ENCODE peak calls at places on chromosomes 5 and 9, in eight cellular contexts. C is adrenal gland, W is endothelial cell, A is tibial nerve, P is uterus, O is tibial artery, V is HepG2, Q is H9. J is an unnamed sample.

GRCh38 chr9:32378496-32378895 is 5.9 kb upstream of the ACO1 start:
- DNase-seq in O (no peak), W (peak; percentile 50), V (peak; percentile 76), P (peak; percentile 24), Q (peak; percentile 52), A (no peak), C (peak; percentile 67), J (no peak)

GRCh38 chr5:5492087-5492933 is 69.8 kb downstream of the ICE1 start:
- DNase-seq in W (peak; percentile 41), V (peak; percentile 54), O (no peak), C (no peak), Q (peak; percentile 50), P (no peak), A (no peak), J (peak; percentile 20)

GRCh38 chr5:22249209-22249608 is 603.9 kb downstream of the CDH12 start:
- DNase-seq in W (no peak), A (no peak), V (no peak), P (no peak), Q (no peak), C (no peak), O (no peak), J (no peak)

GRCh38 chr9:26508897-26509296 is 383.7 kb downstream of the CAAP1 start:
- DNase-seq in V (no peak), O (no peak), Q (no peak), C (no peak), A (no peak), W (no peak), P (no peak), J (no peak)

GRCh38 chr9:27422435-27422834 is 101.7 kb upstream of the IFNK start:
- DNase-seq in P (no peak), A (no peak), Q (no peak), C (no peak), O (no peak), V (no peak), W (no peak), J (no peak)

GRCh38 chr9:115591584-115591984 is 473.6 kb upstream of the TNC start:
- DNase-seq in P (peak; percentile 82), A (peak; percentile 18), O (peak; percentile 76), Q (peak; percentile 80), W (no peak), V (peak; percentile 74), C (peak; percentile 72), J (peak; percentile 22)

GRCh38 chr5:75677607-75678006 is 39.6 kb downstream of the POC5 start:
- DNase-seq in P (no peak), A (no peak), V (no peak), Q (no peak), O (no peak), C (no peak), W (no peak), J (no peak)

GRCh38 chr9:132588501-132589147 is 6.2 kb downstream of the BARHL1 start:
- DNase-seq in A (no peak), P (no peak), O (no peak), Q (no peak), V (no peak), C (no peak), W (no peak), J (no peak)

GRCh38 chr5:41128291-41128690 is 57.1 kb upstream of the MROH2B start:
- DNase-seq in O (no peak), V (no peak), Q (no peak), W (no peak), P (no peak), A (no peak), C (no peak), J (no peak)

GRCh38 chr5:55920784-55921183 is 69.6 kb downstream of the IL31RA start:
- DNase-seq in V (no peak), Q (no peak), W (no peak), O (peak; percentile 40), P (no peak), A (no peak), C (no peak), J (no peak)

DNA sequence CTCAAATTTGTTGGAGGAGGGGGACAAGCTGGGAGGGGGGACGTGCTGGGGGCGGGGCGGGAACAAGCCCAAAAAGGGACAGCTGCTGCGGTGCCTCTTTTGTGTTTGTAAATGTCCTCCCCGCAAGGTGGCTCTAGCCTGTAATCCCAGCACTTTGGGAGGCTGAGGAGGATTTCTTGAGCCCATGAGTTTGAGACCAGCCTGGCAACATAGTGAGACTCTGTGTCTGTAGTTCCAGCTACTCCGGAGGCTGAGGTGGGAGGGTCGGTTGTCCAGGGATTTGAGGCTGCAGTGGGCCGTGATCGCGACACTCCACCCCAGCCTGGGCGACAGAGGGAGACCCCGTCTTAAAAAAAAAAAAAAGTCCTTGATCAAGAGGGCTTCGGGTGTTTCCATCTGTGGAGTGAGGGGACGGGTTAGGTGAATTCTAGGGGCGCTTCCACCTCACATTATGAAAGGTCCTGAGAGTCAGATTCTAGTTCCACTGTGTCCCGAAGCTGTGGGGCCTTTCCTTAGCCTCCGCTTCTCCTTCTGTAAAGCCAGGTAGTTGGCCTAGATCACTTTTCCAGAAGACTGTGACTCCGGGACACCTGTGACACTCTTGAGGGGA is 779 bp upstream of the CTNNA1 start:
- DNase-seq in O (peak; percentile 66), C (no peak), V (peak; percentile 39), P (peak; percentile 37), A (no peak), W (peak; percentile 19), Q (peak; percentile 72), J (no peak)
- TF ChIP-seq CTCF in O (no peak), C (no peak), V (peak; percentile 61), P (peak; percentile 5), A (no peak), W (no peak), Q (peak; percentile 48), J (no peak)

GRCh38 chr9:19408693-19409405 is at the start of gene ACER2:
- DNase-seq in A (peak; percentile 93), V (peak; percentile 83), O (peak; percentile 98), Q (peak; percentile 97), W (peak; percentile 97), C (peak; percentile 97), P (peak; percentile 92), J (peak; percentile 98)
- TF ChIP-seq CTCF in A (no peak), V (peak; percentile 48), O (peak; percentile 4), Q (peak; percentile 16), W (no peak), C (no peak), P (no peak), J (peak; percentile 33)

DNA sequence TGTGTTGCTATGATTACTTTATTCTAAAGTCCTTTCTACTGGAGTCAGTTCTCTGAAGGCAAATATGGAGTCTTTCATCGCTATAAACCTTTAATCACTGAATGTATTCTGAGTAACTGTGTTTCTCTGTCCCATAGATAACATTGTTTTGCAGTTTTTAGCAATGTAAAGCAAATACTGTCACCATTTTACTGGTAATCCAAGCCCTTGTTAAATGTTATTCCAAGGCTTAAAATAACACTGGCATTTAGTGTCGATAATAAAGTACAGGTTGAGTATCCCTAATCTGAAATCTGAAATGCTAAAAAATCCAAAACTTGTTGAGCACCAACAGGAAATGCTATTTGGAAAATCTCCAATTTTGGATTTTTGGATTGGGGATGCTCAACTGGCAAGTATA is 24.6 kb downstream of the CCNH start:
- DNase-seq in V (no peak), A (no peak), O (no peak), P (no peak), W (no peak), Q (no peak), C (no peak), J (no peak)
- TF ChIP-seq CTCF in V (no peak), A (no peak), O (no peak), P (no peak), W (no peak), Q (no peak), C (no peak), J (no peak)

GRCh38 chr9:1879501-1879900 is 135.6 kb upstream of the SMARCA2 start:
- DNase-seq in C (no peak), Q (no peak), O (no peak), A (no peak), P (no peak), V (no peak), W (no peak), J (no peak)

GRCh38 chr9:1881708-1882351 is 133.3 kb upstream of the SMARCA2 start:
- DNase-seq in A (no peak), V (no peak), Q (no peak), W (no peak), C (no peak), O (no peak), P (no peak), J (no peak)

GRCh38 chr9:1878817-1879216 is 136.3 kb upstream of the SMARCA2 start:
- DNase-seq in V (no peak), A (no peak), O (no peak), P (no peak), Q (no peak), W (no peak), C (no peak), J (no peak)

GRCh38 chr9:1880038-1880565 is 135.0 kb upstream of the SMARCA2 start:
- DNase-seq in V (no peak), Q (no peak), A (no peak), W (no peak), O (no peak), C (no peak), P (no peak), J (no peak)

GRCh38 chr9:1883004-1883403 is 132.1 kb upstream of the SMARCA2 start:
- DNase-seq in W (no peak), A (no peak), C (no peak), V (no peak), O (no peak), P (no peak), Q (no peak), J (no peak)
- TF ChIP-seq CTCF in W (no peak), A (no peak), C (no peak), V (no peak), O (no peak), P (no peak), Q (no peak), J (no peak)

GRCh38 chr9:98484218-98484617 is 224.5 kb downstream of the GABBR2 start:
- DNase-seq in P (no peak), C (peak; percentile 33), V (no peak), O (no peak), Q (no peak), A (no peak), W (no peak), J (no peak)
- TF ChIP-seq CTCF in P (no peak), C (no peak), V (no peak), O (no peak), Q (no peak), A (no peak), W (no peak), J (no peak)

GRCh38 chr9:136925414-136926153 is 19.0 kb downstream of the FBXW5 start:
- DNase-seq in V (no peak), W (no peak), P (no peak), O (peak; percentile 83), C (no peak), Q (peak; percentile 32), A (no peak), J (no peak)

GRCh38 chr9:136927343-136928261 is 16.9 kb downstream of the FBXW5 start:
- DNase-seq in Q (peak; percentile 17), W (no peak), O (no peak), P (no peak), V (no peak), C (no peak), A (no peak), J (no peak)

GRCh38 chr9:136926749-136927148 is 17.8 kb downstream of the FBXW5 start:
- DNase-seq in W (no peak), A (no peak), V (no peak), P (no peak), Q (peak; percentile 18), O (no peak), C (no peak), J (no peak)

GRCh38 chr9:136923881-136924280 is 20.7 kb downstream of the FBXW5 start:
- DNase-seq in C (no peak), W (no peak), P (no peak), V (no peak), O (peak; percentile 64), A (no peak), Q (peak; percentile 19), J (no peak)

GRCh38 chr9:136926154-136926704 is 18.3 kb downstream of the FBXW5 start:
- DNase-seq in P (no peak), V (no peak), A (no peak), C (no peak), Q (peak; percentile 20), W (no peak), O (no peak), J (no peak)
- TF ChIP-seq CTCF in P (no peak), V (peak; percentile 24), A (no peak), C (no peak), Q (no peak), W (no peak), O (no peak), J (no peak)

J was measured in progenitor cell of endocrine pancreas.